ENCODE peak calls at places on chromosomes 2 and 18, in five cellular contexts. L is uterus, K is body of pancreas, V is heart left ventricle, N is IMR-90. Z is an unnamed sample.

GRCh38 chr2:28898048-28898447 is 3.6 kb downstream of the WDR43 start:
- DNase-seq in L (no peak), K (no peak), V (no peak), N (no peak), Z (no peak)

GRCh38 chr2:151159109-151159690 is 102.5 kb downstream of the RBM43 start:
- DNase-seq in L (no peak), K (no peak), V (no peak), N (peak; percentile 17), Z (no peak)

GRCh38 chr2:195898505-195898904 is 170.1 kb downstream of the DNAH7 start:
- DNase-seq in L (peak; percentile 16), K (peak; percentile 56), V (peak; percentile 72), N (peak; percentile 100), Z (peak; percentile 24)

GRCh38 chr2:237441605-237442004 is 27.6 kb upstream of the COL6A3 start:
- DNase-seq in L (peak; percentile 79), K (no peak), V (no peak), N (peak; percentile 89), Z (no peak)

GRCh38 chr18:32048507-32049091 is 30.0 kb downstream of the RNF125 start:
- DNase-seq in L (peak; percentile 55), K (peak; percentile 11), V (peak; percentile 58), N (peak; percentile 3), Z (peak; percentile 85)

GRCh38 chr2:203070615-203071547 is 56.2 kb downstream of the NBEAL1 start:
- DNase-seq in L (no peak), K (no peak), V (no peak), N (no peak), Z (no peak)

GRCh38 chr2:150586858-150587257 is 99.4 kb upstream of the RND3 start:
- DNase-seq in L (no peak), K (no peak), V (no peak), N (peak; percentile 71), Z (no peak)

GRCh38 chr2:99488587-99488998 is 1.2 kb downstream of the REV1 start:
- DNase-seq in L (no peak), K (no peak), V (no peak), N (peak; percentile 39), Z (no peak)

GRCh38 chr2:147521936-147522335 is 322.9 kb upstream of the ACVR2A start:
- DNase-seq in L (no peak), K (no peak), V (no peak), N (no peak), Z (no peak)

GRCh38 chr18:74336656-74337055 is 21.0 kb downstream of the C18orf63 start:
- DNase-seq in L (no peak), K (no peak), V (no peak), N (no peak), Z (no peak)

GRCh38 chr2:179675435-179675834 is 186.0 kb downstream of the ZNF385B start:
- DNase-seq in L (no peak), K (no peak), V (no peak), N (no peak), Z (no peak)

GRCh38 chr2:233007739-233008138 is 5.3 kb downstream of the NGEF start:
- DNase-seq in L (peak; percentile 33), K (no peak), V (no peak), N (no peak), Z (no peak)

GRCh38 chr2:8647462-8647857 is 34.4 kb upstream of the ID2 start:
- DNase-seq in L (no peak), K (no peak), V (no peak), N (no peak), Z (no peak)

GRCh38 chr2:70901235-70902066 is 34.2 kb upstream of the ATP6V1B1 start:
- DNase-seq in L (no peak), K (peak; percentile 42), V (peak; percentile 37), N (peak; percentile 34), Z (no peak)

GRCh38 chr2:116211719-116212118 is 1602.8 kb upstream of the DDX18 start:
- DNase-seq in L (no peak), K (no peak), V (no peak), N (no peak), Z (no peak)

GRCh38 chr2:6309415-6310185 is 556.1 kb downstream of the CMPK2 start:
- DNase-seq in L (no peak), K (no peak), V (no peak), N (no peak), Z (no peak)

GRCh38 chr2:225788571-225788970 is 389.1 kb downstream of the NYAP2 start:
- DNase-seq in L (no peak), K (no peak), V (no peak), N (peak; percentile 6), Z (no peak)

GRCh38 chr2:29535188-29535587 is 386.2 kb downstream of the ALK start:
- DNase-seq in L (no peak), K (no peak), V (no peak), N (no peak), Z (no peak)

GRCh38 chr2:17160594-17160993 is 357.6 kb downstream of the RAD51AP2 start:
- DNase-seq in L (no peak), K (no peak), V (no peak), N (no peak), Z (no peak)

GRCh38 chr2:233468047-233468745 is 98.4 kb downstream of the USP40 start:
- DNase-seq in L (peak; percentile 13), K (no peak), V (peak; percentile 22), N (no peak), Z (peak; percentile 40)

GRCh38 chr2:46187112-46187618 is 110.0 kb upstream of the EPAS1 start:
- DNase-seq in L (peak; percentile 47), K (peak; percentile 84), V (peak; percentile 55), N (peak; percentile 71), Z (peak; percentile 59)

GRCh38 chr2:116719841-116720240 is 1094.7 kb upstream of the DDX18 start:
- DNase-seq in L (no peak), K (peak; percentile 12), V (no peak), N (no peak), Z (no peak)

GRCh38 chr18:58418361-58418760 is 210.5 kb downstream of the ALPK2 start:
- DNase-seq in L (no peak), K (no peak), V (no peak), N (no peak), Z (no peak)

GRCh38 chr18:58413667-58414628 is 214.9 kb downstream of the ALPK2 start:
- DNase-seq in L (no peak), K (no peak), V (no peak), N (no peak), Z (no peak)

GRCh38 chr18:58417752-58418151 is 211.1 kb downstream of the ALPK2 start:
- DNase-seq in L (no peak), K (no peak), V (no peak), N (peak; percentile 59), Z (no peak)

GRCh38 chr18:58416704-58417683 is 211.9 kb downstream of the ALPK2 start:
- DNase-seq in L (no peak), K (no peak), V (no peak), N (peak; percentile 71), Z (no peak)

GRCh38 chr18:58416014-58416703 is 212.7 kb downstream of the ALPK2 start:
- DNase-seq in L (no peak), K (no peak), V (no peak), N (no peak), Z (no peak)
- TF ChIP-seq POLR2A in L (no peak), K (no peak), V (no peak), N (no peak), Z (no peak)

DNA sequence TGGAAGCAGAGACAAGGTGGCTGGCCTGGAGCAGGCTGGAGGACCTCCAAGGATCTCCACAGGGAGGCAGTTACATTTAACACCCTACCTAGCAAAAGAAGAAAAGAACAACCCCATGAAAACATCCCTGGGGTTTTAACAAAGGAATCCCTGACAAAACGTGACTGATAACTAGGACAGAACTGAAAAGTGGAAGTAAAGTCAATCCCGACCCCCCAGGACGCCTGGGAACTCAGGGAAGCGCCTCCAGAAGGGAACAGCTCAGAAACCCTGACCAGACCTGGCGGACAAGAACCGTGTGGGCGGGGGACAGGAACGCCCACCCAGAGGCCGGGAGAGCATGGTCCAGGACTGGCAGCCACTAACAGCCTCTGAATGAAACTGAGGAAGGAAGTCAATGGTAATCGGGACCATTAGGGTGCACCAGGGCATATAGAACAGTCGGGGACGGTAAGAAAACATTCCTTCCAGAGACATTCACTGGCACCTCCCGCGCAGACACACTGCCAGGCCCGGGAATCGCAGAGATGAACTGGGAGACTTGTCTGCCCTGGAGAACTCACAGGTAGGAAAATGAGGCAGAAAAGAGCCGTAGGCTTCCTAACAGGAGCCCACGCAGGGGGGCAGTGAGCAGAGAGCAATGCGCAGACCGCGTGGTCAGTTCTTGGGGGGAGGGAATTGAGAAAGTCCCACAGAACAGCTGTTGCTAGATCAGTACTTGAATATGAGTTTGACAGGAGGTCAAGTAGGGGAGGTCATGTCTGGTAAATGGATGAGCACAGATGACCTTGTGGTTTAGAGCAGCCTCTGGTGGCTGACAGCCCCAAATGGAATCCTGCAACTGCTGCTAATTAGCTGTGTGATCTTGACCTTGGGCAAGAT is 1.3 kb upstream of the TBC1D8 start:
- DNase-seq in L (peak; percentile 72), K (peak; percentile 56), V (peak; percentile 59), N (peak; percentile 8), Z (peak; percentile 84)
- H3K27ac ChIP-seq in L (peak overlapping the region; percentile 84), K (peak overlapping the region; percentile 81), V (peak overlapping the region; percentile 89), N (no peak overlapping the region), Z (peak overlapping the region; percentile 79)

GRCh38 chr18:76256897-76257500 is 238.0 kb downstream of the ZNF516 start:
- DNase-seq in L (peak; percentile 71), K (peak; percentile 39), V (no peak), N (peak; percentile 75), Z (no peak)

GRCh38 chr18:76252880-76253279 is 242.2 kb downstream of the ZNF516 start:
- DNase-seq in L (no peak), K (no peak), V (no peak), N (peak; percentile 6), Z (no peak)

GRCh38 chr18:76251691-76252090 is 243.4 kb downstream of the ZNF516 start:
- DNase-seq in L (no peak), K (no peak), V (no peak), N (no peak), Z (no peak)

GRCh38 chr18:76258209-76258608 is 236.8 kb downstream of the ZNF516 start:
- DNase-seq in L (no peak), K (no peak), V (no peak), N (peak; percentile 19), Z (no peak)

DNA sequence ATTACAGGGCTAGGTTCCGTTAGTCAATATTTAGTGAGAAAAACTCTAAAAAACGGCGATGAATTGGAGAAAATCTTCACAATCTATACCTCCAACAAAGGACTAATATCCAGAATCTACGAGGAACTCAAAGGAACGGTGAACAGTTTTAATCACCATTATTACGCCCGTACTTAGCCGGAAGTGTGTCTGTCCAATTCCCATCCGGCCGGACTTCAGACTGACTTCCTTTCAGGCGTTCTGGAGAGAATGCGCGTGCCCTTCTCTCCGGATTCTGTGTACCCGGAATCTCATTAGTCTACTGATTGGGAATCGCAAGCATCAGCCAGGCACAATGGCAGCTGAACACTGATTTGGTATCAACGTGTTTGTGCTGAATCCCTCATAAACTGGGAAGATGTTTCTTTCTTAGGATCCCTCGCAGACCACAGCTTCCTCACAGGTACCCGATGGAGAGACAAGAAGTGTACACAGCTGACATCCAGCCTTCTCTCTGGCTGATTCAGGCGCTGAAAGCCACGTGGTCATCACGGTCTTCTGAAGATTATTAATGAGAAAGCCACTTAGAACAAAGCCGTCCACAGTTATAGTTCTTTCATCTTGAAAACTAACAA is 239.9 kb downstream of the ZNF516 start:
- DNase-seq in L (no peak), K (no peak), V (no peak), N (no peak), Z (no peak)
- H3K4me3 ChIP-seq in L (no peak overlapping the region), K (no peak overlapping the region), V (no peak overlapping the region), N (peak overlapping the region; percentile 23), Z (no peak overlapping the region)

DNA sequence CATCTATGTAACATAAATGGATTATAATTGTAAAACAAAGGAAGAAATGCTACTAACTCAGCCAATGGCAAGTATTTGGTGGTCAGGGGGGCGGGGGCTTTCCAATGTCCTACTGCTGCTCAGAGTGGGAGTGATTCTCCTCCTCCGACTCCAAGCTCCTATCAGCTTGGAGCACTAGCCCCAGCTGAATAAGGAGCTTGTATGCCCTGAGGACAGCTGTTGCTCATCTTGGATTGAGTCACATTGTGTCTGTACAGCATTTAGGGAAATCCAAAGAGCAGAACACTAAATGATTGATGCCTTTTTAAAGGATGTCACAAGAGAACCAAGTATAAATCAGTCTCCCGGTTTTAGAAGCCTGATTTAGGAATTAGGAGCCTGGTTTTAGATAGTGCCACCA is 105.7 kb upstream of the ZNF521 start:
- DNase-seq in L (no peak), K (no peak), V (no peak), N (peak; percentile 68), Z (no peak)
- TF ChIP-seq POLR2A in L (no peak), K (no peak), V (no peak), N (no peak), Z (no peak)

Z was measured in Peyer's patch.